ENCODE peak calls at places on chromosomes 16 and 17, in five cellular contexts. W, L, R, A and X are unnamed samples. For H3K4me1, the result is how much of the 10 kb centered on the place peaks cover.

GRCh38 chr16:88650749-88651275 is at the start of gene CYBA:
- DNase-seq in W (peak), R (peak), L (peak), A (peak), X (peak)

GRCh38 chr17:15886804-15887203 is 58.1 kb upstream of the ADORA2B start:
- DNase-seq in L (no peak), A (no peak), W (no peak), R (no peak), X (peak)

GRCh38 chr17:19534562-19535149 is 1.0 kb downstream of the SLC47A1 start:
- DNase-seq in W (no peak), A (no peak), R (no peak), L (no peak), X (no peak)

GRCh38 chr17:42321555-42321954 is 33.3 kb downstream of the STAT5A start:
- DNase-seq in W (no peak), A (no peak), L (no peak), R (no peak), X (no peak)

GRCh38 chr16:82094942-82095540 is 60.0 kb downstream of the HSD17B2 start:
- DNase-seq in L (no peak), R (no peak), A (no peak), W (no peak), X (no peak)

GRCh38 chr17:10295728-10296343 is 77.0 kb downstream of the MYH13 start:
- DNase-seq in R (no peak), W (peak), A (peak), L (peak), X (peak)

GRCh38 chr17:83145831-83146230 is 66.4 kb downstream of the METRNL start:
- DNase-seq in L (no peak), W (no peak), R (no peak), A (no peak), X (no peak)

GRCh38 chr16:528111-529011 is 849 bp downstream of the CAPN15 start:
- DNase-seq in A (peak), W (no peak), L (peak), R (peak), X (peak)

GRCh38 chr16:72313903-72314302 is 141.9 kb upstream of the PMFBP1 start:
- DNase-seq in L (no peak), W (no peak), A (no peak), R (no peak), X (no peak)

GRCh38 chr17:64508683-64509082 is 1.9 kb downstream of the CEP95 start:
- DNase-seq in W (no peak), R (no peak), A (no peak), L (no peak), X (no peak)

GRCh38 chr17:7589891-7590611 is at the start of gene SOX15:
- DNase-seq in L (peak), W (no peak), R (no peak), A (no peak), X (no peak)

GRCh38 chr16:647173-647902 is 1.8 kb upstream of the WDR90 start:
- DNase-seq in A (no peak), W (no peak), R (no peak), L (no peak), X (no peak)

GRCh38 chr17:50182783-50183438 is 17.1 kb downstream of the SGCA start:
- DNase-seq in W (no peak), A (no peak), R (no peak), L (no peak), X (peak)

GRCh38 chr17:11935734-11936406 is 61.4 kb downstream of the ZNF18 start:
- DNase-seq in A (peak), R (peak), W (peak), L (peak), X (no peak)

GRCh38 chr16:21194771-21195301 is 16.5 kb downstream of the ZP2 start:
- DNase-seq in L (no peak), R (no peak), W (no peak), A (no peak), X (no peak)

GRCh38 chr17:39196820-39197331 is 593 bp downstream of the CACNB1 start:
- DNase-seq in A (peak), R (no peak), L (peak), W (no peak), X (peak)

GRCh38 chr17:50832267-50833227 is 2.8 kb upstream of the WFIKKN2 start:
- DNase-seq in L (no peak), R (no peak), A (no peak), W (no peak), X (no peak)

GRCh38 chr17:63609820-63610573 is 9.3 kb downstream of the TACO1 start:
- DNase-seq in A (no peak), L (no peak), W (no peak), R (no peak), X (no peak)

GRCh38 chr16:79380990-79381389 is 219.5 kb downstream of the MAF start:
- DNase-seq in R (no peak), A (no peak), W (no peak), L (peak), X (no peak)

GRCh38 chr16:85699224-85699558 is 10.4 kb upstream of the GINS2 start:
- DNase-seq in L (no peak), R (no peak), A (no peak), W (no peak), X (no peak)

GRCh38 chr16:85969159-85969558 is 70.2 kb downstream of the IRF8 start:
- DNase-seq in W (no peak), R (no peak), L (no peak), A (no peak), X (no peak)

GRCh38 chr16:75019007-75019406 is 20.2 kb downstream of the ZNRF1 start:
- DNase-seq in R (no peak), L (no peak), A (no peak), W (no peak), X (no peak)

GRCh38 chr16:53766304-53767016 is 62.5 kb downstream of the FTO start:
- DNase-seq in A (no peak), R (peak), L (no peak), W (peak), X (no peak)

GRCh38 chr17:9472094-9472493 is 103.5 kb downstream of the STX8 start:
- DNase-seq in A (no peak), L (no peak), R (no peak), W (no peak), X (no peak)

GRCh38 chr17:83079340-83079747 is at the start of gene METRNL:
- DNase-seq in L (peak), W (peak), A (peak), R (no peak), X (peak)

GRCh38 chr17:38896373-38896954 is 26.6 kb downstream of the LASP1 start:
- DNase-seq in R (peak), W (peak), L (no peak), A (no peak), X (peak)

GRCh38 chr17:67026341-67026740 is 18.0 kb upstream of the CACNG1 start:
- DNase-seq in L (no peak), A (no peak), W (no peak), R (no peak), X (no peak)

GRCh38 chr16:51818342-51818944 is 667.4 kb upstream of the SALL1 start:
- DNase-seq in W (no peak), A (peak), L (peak), R (no peak), X (peak)

GRCh38 chr17:81885454-81885853 is 5.9 kb downstream of the ALYREF start:
- DNase-seq in W (no peak), A (no peak), R (no peak), L (peak), X (no peak)

GRCh38 chr17:49422714-49423113 is 8.0 kb upstream of the PHB1 start:
- DNase-seq in L (no peak), W (no peak), A (no peak), R (no peak), X (no peak)

GRCh38 chr16:86566966-86567700 is 504 bp downstream of the FOXC2 start:
- DNase-seq in W (no peak), L (no peak), R (peak), A (peak), X (peak)

GRCh38 chr16:4213721-4214120 is 28.2 kb downstream of the SRL start:
- DNase-seq in A (no peak), L (no peak), R (no peak), W (no peak), X (no peak)

DNA sequence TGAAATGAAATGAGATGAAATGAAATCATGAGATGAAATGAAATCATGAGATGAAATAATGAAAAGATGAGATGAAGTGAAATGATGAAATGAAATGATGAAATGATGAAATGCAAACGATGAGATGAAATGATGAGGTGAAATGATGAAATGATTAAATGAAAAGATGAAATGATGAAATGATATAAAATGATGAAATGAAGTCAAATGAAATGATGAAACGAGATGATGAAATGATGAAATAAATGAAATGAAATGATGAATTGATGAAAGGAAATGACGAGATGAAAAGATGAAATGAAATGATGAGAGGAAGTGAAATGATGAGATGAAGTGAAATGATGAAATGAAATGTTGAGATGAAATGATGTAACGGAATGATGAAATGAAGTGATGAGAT is 595.6 kb downstream of the TP53TG3F start:
- DNase-seq in W (no peak), R (no peak), L (no peak), A (no peak), X (no peak)
- H3K4me1 ChIP-seq in W (under half), R (under half), L (under half), A (under half), X (under half)

DNA sequence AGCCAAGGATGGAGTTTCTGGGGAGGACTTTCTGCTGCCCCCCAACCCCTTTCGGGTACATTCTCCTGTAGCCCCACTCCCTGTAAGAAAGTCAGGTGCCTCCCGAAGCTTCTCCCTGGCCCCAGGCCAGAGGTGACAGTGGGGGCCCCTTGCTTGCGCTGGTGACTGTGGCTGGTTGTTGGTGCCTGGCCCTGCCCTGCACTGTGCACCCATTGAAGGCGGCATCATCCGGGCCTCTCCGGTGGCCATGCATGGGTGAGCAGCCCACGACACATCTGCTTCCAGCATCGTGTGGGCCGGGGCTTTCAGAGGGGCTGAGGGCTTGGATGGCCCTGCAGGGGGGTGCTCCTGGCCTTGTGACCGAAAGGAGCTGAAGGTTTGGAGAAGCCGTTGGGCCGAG is 297.0 kb downstream of the SEC14L1 start:
- DNase-seq in A (no peak), R (no peak), W (no peak), L (no peak), X (no peak)
- H3K4me1 ChIP-seq in A (half or more), R (under half), W (half or more), L (half or more), X (half or more)

GRCh38 chr16:27286446-27286845 is 17.9 kb upstream of the NSMCE1 start:
- DNase-seq in W (peak), A (no peak), R (peak), L (no peak), X (peak)

GRCh38 chr16:27284865-27285675 is 16.5 kb upstream of the NSMCE1 start:
- DNase-seq in R (no peak), W (no peak), A (peak), L (no peak), X (no peak)

GRCh38 chr16:27285676-27286196 is 17.2 kb upstream of the NSMCE1 start:
- DNase-seq in W (peak), R (no peak), L (no peak), A (no peak), X (no peak)

GRCh38 chr16:27287887-27288286 is 19.3 kb upstream of the NSMCE1 start:
- DNase-seq in L (no peak), R (no peak), W (peak), A (no peak), X (no peak)

DNA sequence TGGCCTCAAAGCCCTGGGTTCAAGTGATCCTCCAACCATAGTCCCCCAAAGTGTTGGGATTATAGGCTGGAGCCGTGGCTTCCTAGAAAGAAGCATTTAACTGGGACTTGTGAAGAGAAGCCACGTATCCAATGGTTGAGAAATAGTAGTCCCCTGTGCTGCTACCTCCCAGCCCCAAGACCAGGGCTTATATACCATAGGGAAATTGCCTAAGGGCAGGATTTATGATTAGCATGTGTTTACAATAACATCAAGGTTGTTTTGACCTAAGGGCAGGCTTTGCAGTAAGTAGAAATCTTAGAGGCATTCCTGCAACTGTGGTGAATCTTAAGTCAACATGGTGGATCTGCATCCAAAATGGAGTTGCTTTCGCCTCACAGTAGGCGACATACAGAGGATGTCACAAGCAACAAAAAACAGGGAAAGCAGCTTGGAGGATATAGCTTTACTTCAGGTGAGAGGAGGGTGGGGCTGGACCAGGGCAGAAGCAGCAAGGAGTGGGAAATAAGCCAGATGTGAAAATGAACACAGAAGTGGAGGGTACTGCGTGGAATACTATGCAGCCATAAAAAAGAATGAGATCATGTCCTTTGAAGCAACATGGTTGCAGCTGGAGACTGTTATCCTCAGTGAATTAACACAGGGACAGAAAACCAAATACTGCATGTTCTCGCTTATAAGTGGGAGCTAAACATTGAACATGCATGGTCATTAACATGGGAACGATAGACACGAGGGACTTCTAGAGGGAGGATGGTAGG is 18.7 kb upstream of the NSMCE1 start:
- DNase-seq in L (no peak), R (no peak), A (no peak), W (no peak), X (no peak)
- H3K4me1 ChIP-seq in L (under half), R (under half), A (under half), W (under half), X (under half)

DNA sequence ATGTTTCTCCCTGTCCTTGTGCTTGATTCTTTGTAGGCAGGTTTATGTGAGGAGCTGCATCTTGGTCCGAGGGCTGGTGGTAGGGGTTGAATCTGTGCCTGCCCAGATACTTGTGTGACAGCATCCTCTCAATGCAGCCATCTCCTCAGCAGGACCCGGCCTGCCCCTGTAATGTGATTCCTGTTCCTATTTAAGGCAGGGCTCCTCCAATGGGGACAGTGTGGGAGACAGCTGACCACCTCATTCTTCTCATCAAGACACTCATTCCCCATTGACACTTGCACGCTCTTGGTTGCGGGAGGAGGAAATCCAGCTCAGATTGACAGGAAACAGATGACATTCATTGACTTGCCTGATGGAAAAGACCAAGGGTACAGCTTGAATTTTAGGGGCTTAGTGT is 384.5 kb downstream of the CPPED1 start:
- DNase-seq in W (no peak), R (no peak), L (no peak), A (no peak), X (no peak)
- H3K4me1 ChIP-seq in W (under half), R (under half), L (under half), A (under half), X (under half)

GRCh38 chr16:17448640-17449638 is 21.8 kb downstream of the XYLT1 start:
- DNase-seq in A (no peak), R (no peak), W (peak), L (peak), X (peak)
- H3K4me1 ChIP-seq in A (under half), R (under half), W (under half), L (under half), X (under half)

GRCh38 chr17:17422217-17422610 is 54.6 kb upstream of the MED9 start:
- DNase-seq in L (no peak), W (no peak), A (no peak), R (no peak), X (no peak)

GRCh38 chr17:17420035-17420434 is 56.8 kb upstream of the MED9 start:
- DNase-seq in A (no peak), L (no peak), W (peak), R (no peak), X (peak)

GRCh38 chr17:17420561-17421269 is 56.1 kb upstream of the MED9 start:
- DNase-seq in A (no peak), L (no peak), W (peak), R (no peak), X (peak)

GRCh38 chr17:17422641-17423040 is 54.2 kb upstream of the MED9 start:
- DNase-seq in W (no peak), A (no peak), L (no peak), R (no peak), X (no peak)

DNA sequence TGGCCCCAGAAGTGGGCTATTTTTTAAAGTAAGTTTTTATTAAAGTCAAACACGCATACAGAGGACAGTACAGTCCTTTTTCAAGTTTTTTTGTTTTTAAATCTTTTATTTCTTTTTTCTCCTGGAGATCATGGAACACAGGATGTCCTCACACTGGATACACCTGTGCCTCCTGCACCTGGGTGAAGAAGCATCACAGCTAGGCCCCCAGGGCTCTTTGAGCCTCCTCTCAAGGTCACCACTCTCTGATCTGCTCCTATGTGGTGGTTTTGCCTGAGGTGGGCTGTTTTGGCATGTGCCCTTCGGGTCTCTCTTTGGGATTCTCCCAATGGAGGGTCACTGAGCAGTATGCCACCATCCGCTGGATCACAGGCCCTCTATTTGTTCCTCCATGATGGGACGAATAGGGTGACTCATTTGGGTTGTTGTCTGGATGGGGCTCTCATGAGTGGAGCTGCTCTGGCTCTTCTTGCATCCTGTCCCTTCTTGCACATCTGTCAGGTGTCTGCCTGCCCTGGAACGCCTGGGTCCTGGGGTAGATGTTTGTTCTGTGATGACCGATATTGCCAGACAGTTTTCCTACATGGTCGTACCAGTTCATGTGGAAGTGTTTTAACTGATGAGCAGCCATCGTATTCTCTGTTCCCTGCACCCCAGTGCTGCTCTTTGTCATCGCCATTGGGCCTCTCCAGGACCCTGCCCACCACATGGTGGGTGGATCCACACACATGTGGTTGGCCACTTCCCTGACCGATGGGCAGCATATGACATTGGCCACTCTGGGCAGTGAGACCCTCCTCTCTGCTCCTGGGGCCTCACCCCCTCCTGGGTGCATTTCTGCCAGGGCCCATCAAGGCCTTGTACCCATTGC is 55.2 kb upstream of the MED9 start:
- DNase-seq in L (no peak), R (no peak), A (no peak), W (no peak), X (no peak)
- H3K4me1 ChIP-seq in L (under half), R (under half), A (under half), W (under half), X (under half)